ENCODE peak calls at places on chromosomes 12 and 14, in four cellular contexts. One of them, this sample, is unnamed.

GRCh38 chr14:81767266-81767987 is 233.8 kb upstream of the SEL1L start:
- DNase-seq in IMR-90: no peak
- DNase-seq in NCI-H774: no peak
- DNase-seq in Right ventricle myocardium superior: no peak
- DNase-seq in this sample: peak

GRCh38 chr14:37237735-37238200 is 40.0 kb downstream of the MIPOL1 start:
- DNase-seq in IMR-90: no peak
- DNase-seq in NCI-H774: no peak
- DNase-seq in Right ventricle myocardium superior: no peak
- DNase-seq in this sample: no peak

GRCh38 chr12:32651151-32651955 is 27.7 kb upstream of the DNM1L start:
- DNase-seq in IMR-90: no peak
- DNase-seq in NCI-H774: no peak
- DNase-seq in Right ventricle myocardium superior: no peak
- DNase-seq in this sample: no peak

GRCh38 chr14:60753264-60754126 is 18.9 kb downstream of the MNAT1 start:
- DNase-seq in IMR-90: peak
- DNase-seq in NCI-H774: no peak
- DNase-seq in Right ventricle myocardium superior: no peak
- DNase-seq in this sample: peak

GRCh38 chr12:87469295-87469694 is 559.9 kb downstream of the C12orf50 start:
- DNase-seq in IMR-90: peak
- DNase-seq in NCI-H774: no peak
- DNase-seq in Right ventricle myocardium superior: no peak
- DNase-seq in this sample: no peak

GRCh38 chr14:105472496-105472991 is 2.1 kb upstream of the CRIP2 start:
- DNase-seq in IMR-90: no peak
- DNase-seq in NCI-H774: no peak
- DNase-seq in Right ventricle myocardium superior: peak
- DNase-seq in this sample: no peak

GRCh38 chr12:50018968-50019367 is 6.3 kb downstream of the RACGAP1 start:
- DNase-seq in IMR-90: no peak
- DNase-seq in NCI-H774: no peak
- DNase-seq in Right ventricle myocardium superior: no peak
- DNase-seq in this sample: no peak

GRCh38 chr12:14995583-14996425 is 23.0 kb downstream of the PDE6H start:
- DNase-seq in IMR-90: peak
- DNase-seq in NCI-H774: peak
- DNase-seq in Right ventricle myocardium superior: no peak
- DNase-seq in this sample: no peak

GRCh38 chr12:27552886-27553560 is 29.0 kb downstream of the PPFIBP1 start:
- DNase-seq in IMR-90: peak
- DNase-seq in NCI-H774: no peak
- DNase-seq in Right ventricle myocardium superior: no peak
- DNase-seq in this sample: no peak

This sample was measured in GF-D8.